ENCODE peak calls at places on chromosomes 6 and 20, in six cellular contexts. C, H, U, O, R and A are unnamed samples.

GRCh38 chr6:47852727-47853126 is 70.9 kb downstream of the OPN5 start:
- DNase-seq in U (no peak), C (no peak), H (no peak), O (no peak), R (no peak), A (no peak)

GRCh38 chr6:106799008-106799952 is 169.9 kb downstream of the QRSL1 start:
- DNase-seq in H (peak), O (no peak), U (peak), R (peak), C (peak), A (peak)

GRCh38 chr6:23498013-23498412 is 628.0 kb upstream of the NRSN1 start:
- DNase-seq in C (no peak), O (no peak), H (peak), U (no peak), R (peak), A (no peak)

GRCh38 chr6:148225871-148226270 is 116.8 kb upstream of the SASH1 start:
- DNase-seq in O (no peak), H (no peak), C (no peak), U (no peak), R (no peak), A (no peak)

GRCh38 chr6:139161169-139161568 is 26.3 kb downstream of the HECA start:
- DNase-seq in C (no peak), O (peak), H (peak), U (peak), R (peak), A (no peak)

GRCh38 chr6:36177166-36177565 is 19.4 kb upstream of the BRPF3 start:
- DNase-seq in O (no peak), H (no peak), C (no peak), U (no peak), R (no peak), A (no peak)

GRCh38 chr6:28653876-28654275 is 128.2 kb downstream of the GPX5 start:
- DNase-seq in H (no peak), U (peak), C (no peak), R (no peak), O (no peak), A (no peak)

GRCh38 chr6:12009904-12010634 is 2.0 kb upstream of the HIVEP1 start:
- DNase-seq in U (peak), O (no peak), C (no peak), R (peak), H (peak), A (peak)

GRCh38 chr6:10355115-10355702 is 59.7 kb downstream of the TFAP2A start:
- DNase-seq in C (no peak), R (no peak), O (no peak), U (peak), H (no peak), A (no peak)

GRCh38 chr20:37526238-37526838 is 1.3 kb downstream of the BLCAP start:
- DNase-seq in R (peak), O (no peak), U (peak), H (peak), C (peak), A (peak)

GRCh38 chr6:5083307-5083583 is 1.9 kb upstream of the PPP1R3G start:
- DNase-seq in C (no peak), R (no peak), U (peak), H (no peak), O (no peak), A (no peak)

GRCh38 chr6:157570104-157570503 is 189.1 kb downstream of the ZDHHC14 start:
- DNase-seq in U (no peak), H (no peak), R (no peak), C (no peak), O (no peak), A (no peak)

GRCh38 chr20:54995021-54995420 is 519.6 kb downstream of the DOK5 start:
- DNase-seq in U (no peak), O (no peak), C (peak), H (no peak), R (no peak), A (no peak)

GRCh38 chr20:63908008-63908682 is 13.2 kb downstream of the DNAJC5 start:
- DNase-seq in O (no peak), U (no peak), R (peak), H (no peak), C (no peak), A (no peak)

GRCh38 chr20:51198238-51198637 is 175.3 kb upstream of the KCNG1 start:
- DNase-seq in H (no peak), C (no peak), O (no peak), R (no peak), U (no peak), A (peak)

GRCh38 chr20:49541733-49542513 is 26.0 kb downstream of the PTGIS start:
- DNase-seq in H (peak), O (peak), U (peak), C (peak), R (peak), A (peak)

GRCh38 chr6:155216312-155217028 is 47.3 kb upstream of the CLDN20 start:
- DNase-seq in O (no peak), U (no peak), R (no peak), C (peak), H (no peak), A (peak)

GRCh38 chr20:59985864-59986263 is 27.6 kb downstream of the CDH26 start:
- DNase-seq in R (no peak), H (no peak), U (no peak), O (no peak), C (no peak), A (no peak)

GRCh38 chr6:2765896-2766766 is 938 bp downstream of the WRNIP1 start:
- DNase-seq in C (peak), O (no peak), H (peak), U (peak), R (peak), A (peak)

GRCh38 chr6:42099340-42100028 is 42.9 kb downstream of the C6orf132 start:
- DNase-seq in U (peak), R (peak), C (no peak), O (no peak), H (peak), A (no peak)

GRCh38 chr6:168865-169455 is 123.3 kb upstream of the DUSP22 start:
- DNase-seq in C (peak), O (peak), U (peak), R (peak), H (peak), A (no peak)

GRCh38 chr6:153938876-153939275 is 100.2 kb upstream of the OPRM1 start:
- DNase-seq in O (no peak), U (no peak), C (no peak), R (no peak), H (no peak), A (no peak)

GRCh38 chr20:37729909-37730308 is 36.1 kb downstream of the CTNNBL1 start:
- DNase-seq in C (no peak), U (peak), H (peak), R (peak), O (no peak), A (no peak)

GRCh38 chr20:36644032-36644712 is 1.8 kb downstream of the SLA2 start:
- DNase-seq in U (no peak), C (no peak), H (no peak), R (no peak), O (no peak), A (no peak)

GRCh38 chr6:19549109-19549508 is 288.1 kb upstream of the ID4 start:
- DNase-seq in C (no peak), O (no peak), H (no peak), R (no peak), U (no peak), A (no peak)

GRCh38 chr20:19008497-19008896 is 194.9 kb downstream of the SCP2D1 start:
- DNase-seq in H (no peak), U (no peak), R (no peak), O (no peak), C (peak), A (peak)

GRCh38 chr6:108080010-108080780 is 5.7 kb upstream of the OSTM1 start:
- DNase-seq in H (peak), O (no peak), C (no peak), R (peak), U (peak), A (peak)

GRCh38 chr20:41345729-41346067 is 5.1 kb downstream of the LPIN3 start:
- DNase-seq in R (no peak), O (no peak), C (no peak), H (no peak), U (no peak), A (no peak)

GRCh38 chr6:135871878-135872277 is 20.4 kb downstream of the PDE7B start:
- DNase-seq in C (no peak), R (no peak), U (peak), O (no peak), H (peak), A (no peak)

GRCh38 chr20:16147916-16148315 is 425.3 kb downstream of the KIF16B start:
- DNase-seq in R (no peak), U (no peak), H (no peak), C (no peak), O (no peak), A (no peak)

GRCh38 chr6:156390621-156391378 is 386.4 kb upstream of the ARID1B start:
- DNase-seq in C (no peak), O (no peak), R (no peak), H (no peak), U (no peak), A (peak)

GRCh38 chr20:10783660-10784336 is 110.0 kb upstream of the JAG1 start:
- DNase-seq in R (peak), H (no peak), O (no peak), C (no peak), U (no peak), A (no peak)

GRCh38 chr20:63747622-63748355 is 8.2 kb downstream of the SLC2A4RG start:
- DNase-seq in R (no peak), O (no peak), C (no peak), H (no peak), U (no peak), A (no peak)

GRCh38 chr20:41029150-41029872 is 689 bp downstream of the TOP1 start:
- DNase-seq in O (no peak), R (peak), H (no peak), C (peak), U (peak), A (peak)

GRCh38 chr20:20824924-20825584 is 112.6 kb upstream of the RALGAPA2 start:
- DNase-seq in O (no peak), H (peak), C (peak), R (no peak), U (peak), A (peak)

GRCh38 chr6:54784021-54784420 is 62.5 kb upstream of the FAM83B start:
- DNase-seq in O (no peak), U (no peak), C (no peak), H (peak), R (peak), A (no peak)

GRCh38 chr6:34018961-34019606 is 126.8 kb downstream of the GRM4 start:
- DNase-seq in H (no peak), O (no peak), C (no peak), U (no peak), R (no peak), A (no peak)
- H3K9ac ChIP-seq in H (no peak), O (no peak), C (no peak), U (no peak), R (no peak), A (no peak)

DNA sequence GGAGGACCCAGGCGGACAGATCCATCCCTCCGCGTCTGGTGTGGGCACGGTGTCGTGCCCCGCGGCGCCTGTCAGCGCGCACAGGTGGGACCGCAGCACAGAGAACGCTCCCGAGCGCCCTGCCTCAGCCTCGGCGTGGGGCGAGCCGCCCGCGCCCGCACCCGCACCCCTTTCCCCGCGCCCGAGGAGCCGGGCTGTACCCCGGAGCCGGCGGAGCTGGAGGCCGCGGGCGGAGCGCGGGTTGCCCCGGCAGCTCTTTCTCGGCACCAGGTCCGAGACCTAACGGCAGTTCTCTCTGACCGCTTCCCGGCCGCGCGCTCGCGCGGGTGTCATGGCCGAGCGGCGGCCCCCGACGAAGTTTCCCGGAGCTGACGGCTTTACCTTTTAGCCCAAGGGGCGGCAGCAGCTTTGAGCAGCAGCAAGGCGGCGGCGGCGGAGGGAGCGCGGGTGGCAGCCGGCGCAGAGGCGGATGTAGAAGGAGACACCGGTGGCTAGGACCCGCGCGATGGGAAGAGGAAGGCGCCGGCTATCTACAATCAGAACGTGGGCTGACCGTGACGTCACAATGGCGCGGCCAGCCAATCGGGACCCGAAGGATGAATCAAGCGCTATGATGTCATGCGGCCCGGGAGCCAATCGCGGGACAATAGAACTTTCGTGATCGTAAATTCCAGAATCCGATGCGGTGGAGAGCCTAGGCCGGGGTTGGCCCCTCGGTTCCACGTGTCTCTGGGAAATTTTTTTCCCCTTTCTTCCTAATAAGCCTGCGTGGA is at the start of gene ELOVL5:
- DNase-seq in U (peak), H (peak), C (peak), R (peak), O (peak), A (peak)
- H3K9ac ChIP-seq in U (peak), H (peak), C (peak), R (peak), O (peak), A (peak)

GRCh38 chr6:31727717-31728671 is 1.1 kb downstream of the DDAH2 start:
- DNase-seq in R (no peak), U (peak), O (no peak), H (no peak), C (no peak), A (no peak)
- H3K9ac ChIP-seq in R (peak), U (peak), O (no peak), H (peak), C (no peak), A (no peak)

GRCh38 chr6:124963416-124964083 is 1.3 kb downstream of the RNF217 start:
- DNase-seq in U (peak), O (no peak), C (no peak), H (peak), R (peak), A (no peak)
- H3K9ac ChIP-seq in U (peak), O (peak), C (no peak), H (peak), R (peak), A (peak)